ENCODE peak calls at places on chromosomes 13 and 19, in four cellular contexts. E is mucosa of gallbladder; R is effector CD4-positive, alpha-beta T cell; Z is iris pigment epithelial cell. D is an unnamed sample.

GRCh38 chr13:44576396-44577235 is 486 bp upstream of the TSC22D1 start:
- DNase-seq in E (no peak), R (peak; percentile 8), Z (no peak), D (no peak)

GRCh38 chr19:13905634-13906524 is at the start of the genes BRME1 and CC2D1A:
- DNase-seq in E (peak; percentile 93), R (peak; percentile 91), Z (peak; percentile 79), D (peak; percentile 68)

GRCh38 chr19:45817725-45818301 is 2.7 kb upstream of the RSPH6A start:
- DNase-seq in E (no peak), R (no peak), Z (no peak), D (peak; percentile 16)

GRCh38 chr13:53783466-53783865 is 754.9 kb downstream of the OLFM4 start:
- DNase-seq in E (no peak), R (no peak), Z (no peak), D (no peak)

GRCh38 chr13:101416181-101417042 is at the start of gene NALCN:
- DNase-seq in E (no peak), R (no peak), Z (peak; percentile 24), D (peak; percentile 11)

GRCh38 chr19:49362048-49362925 is at the start of gene TEAD2:
- DNase-seq in E (peak; percentile 54), R (no peak), Z (peak; percentile 34), D (no peak)

GRCh38 chr19:32566246-32566830 is 14.7 kb upstream of the PDCD5 start:
- DNase-seq in E (no peak), R (no peak), Z (no peak), D (no peak)

GRCh38 chr19:49746206-49746958 is 16.7 kb downstream of the TSKS start:
- DNase-seq in E (peak; percentile 34), R (peak; percentile 39), Z (peak; percentile 49), D (peak; percentile 20)

GRCh38 chr19:33557720-33558119 is 36.1 kb upstream of the PEPD start:
- DNase-seq in E (no peak), R (no peak), Z (no peak), D (no peak)

GRCh38 chr13:113225515-113225914 is 16.1 kb downstream of the CUL4A start:
- DNase-seq in E (no peak), R (no peak), Z (no peak), D (no peak)

GRCh38 chr19:18804139-18804601 is 13.1 kb upstream of the COMP start:
- DNase-seq in E (no peak), R (no peak), Z (no peak), D (no peak)

GRCh38 chr19:17648097-17648660 is 40.0 kb downstream of the UNC13A start:
- DNase-seq in E (no peak), R (no peak), Z (no peak), D (no peak)

GRCh38 chr19:48713041-48713863 is 6.3 kb downstream of the MAMSTR start:
- DNase-seq in E (no peak), R (no peak), Z (peak; percentile 51), D (peak; percentile 15)

GRCh38 chr19:41521860-41522555 is 54.0 kb upstream of the CEACAM21 start:
- DNase-seq in E (peak; percentile 18), R (peak; percentile 26), Z (no peak), D (no peak)

GRCh38 chr13:97356592-97356991 is 77.4 kb upstream of the RAP2A start:
- DNase-seq in E (no peak), R (no peak), Z (no peak), D (no peak)

GRCh38 chr19:27884376-27884775 is 1328.6 kb downstream of the UQCRFS1 start:
- DNase-seq in E (no peak), R (no peak), Z (no peak), D (no peak)

GRCh38 chr19:17496337-17496997 is 15.0 kb upstream of the PGLS start:
- DNase-seq in E (peak; percentile 60), R (peak; percentile 69), Z (peak; percentile 58), D (peak; percentile 42)

GRCh38 chr19:35341006-35341405 is 6.7 kb upstream of the FFAR1 start:
- DNase-seq in E (no peak), R (no peak), Z (no peak), D (no peak)